ENCODE peak calls at places on chromosomes 4 and X, in nine cellular contexts. V is suprapubic skin; Z is body of pancreas; B is CD4-positive, alpha-beta T cell; O is mammary epithelial cell; H is heart right ventricle; I is colonic mucosa; J is uterus; X is naive thymus-derived CD4-positive, alpha-beta T cell. K is an unnamed sample.

GRCh38 chr4:178823673-178824072 is 1381.4 kb upstream of the AGA start:
- DNase-seq in V (no peak), Z (no peak), B (no peak), O (no peak), H (no peak), I (no peak), J (no peak), X (no peak), K (no peak)

GRCh38 chr4:147865926-147866325 is 134.0 kb downstream of the ARHGAP10 start:
- DNase-seq in V (no peak), Z (no peak), B (no peak), O (no peak), H (no peak), I (no peak), J (no peak), X (no peak), K (no peak)

GRCh38 chr4:24551492-24552330 is 32.6 kb downstream of the DHX15 start:
- DNase-seq in V (no peak), Z (no peak), B (no peak), O (no peak), H (no peak), I (no peak), J (no peak), X (no peak), K (no peak)

GRCh38 chrX:39309018-39309620 is 507.9 kb downstream of the MID1IP1 start:
- DNase-seq in V (no peak), Z (no peak), B (peak), O (peak), H (no peak), I (no peak), J (peak), X (peak), K (no peak)

GRCh38 chr4:146381263-146381872 is 140.4 kb downstream of the SLC10A7 start:
- DNase-seq in V (no peak), Z (no peak), B (no peak), O (no peak), H (no peak), I (no peak), J (no peak), X (no peak), K (no peak)

GRCh38 chr4:7186081-7186480 is 6.3 kb upstream of the SORCS2 start:
- DNase-seq in V (peak), Z (no peak), B (no peak), O (no peak), H (no peak), I (no peak), J (peak), X (no peak), K (no peak)

GRCh38 chr4:47528651-47529050 is 43.6 kb downstream of the ATP10D start:
- DNase-seq in V (no peak), Z (no peak), B (no peak), O (peak), H (no peak), I (no peak), J (no peak), X (no peak), K (no peak)

GRCh38 chrX:132853040-132853439 is 105.4 kb downstream of the HS6ST2 start:
- DNase-seq in V (no peak), Z (no peak), B (no peak), O (peak), H (no peak), I (no peak), J (no peak), X (no peak), K (no peak)

GRCh38 chr4:160685729-160686128 is 1478.1 kb downstream of the FSTL5 start:
- DNase-seq in V (no peak), Z (no peak), B (no peak), O (no peak), H (no peak), I (no peak), J (no peak), X (no peak), K (no peak)

GRCh38 chr4:3375688-3376087 is 66.1 kb upstream of the HGFAC start:
- DNase-seq in V (no peak), Z (no peak), B (no peak), O (peak), H (no peak), I (no peak), J (no peak), X (no peak), K (no peak)

GRCh38 chr4:18390655-18391369 is 369.3 kb upstream of the LCORL start:
- DNase-seq in V (no peak), Z (no peak), B (no peak), O (peak), H (no peak), I (no peak), J (no peak), X (no peak), K (no peak)

GRCh38 chr4:88107406-88108107 is 50.9 kb downstream of the ABCG2 start:
- DNase-seq in V (no peak), Z (peak), B (no peak), O (no peak), H (no peak), I (peak), J (no peak), X (no peak), K (no peak)

GRCh38 chr4:88108747-88109122 is 49.7 kb downstream of the ABCG2 start:
- DNase-seq in V (no peak), Z (no peak), B (no peak), O (no peak), H (no peak), I (no peak), J (no peak), X (no peak), K (no peak)

GRCh38 chr4:88112856-88113255 is 45.6 kb downstream of the ABCG2 start:
- DNase-seq in V (no peak), Z (no peak), B (no peak), O (no peak), H (no peak), I (no peak), J (no peak), X (no peak), K (no peak)

GRCh38 chr4:88109123-88109864 is 49.1 kb downstream of the ABCG2 start:
- DNase-seq in V (no peak), Z (no peak), B (no peak), O (no peak), H (no peak), I (no peak), J (no peak), X (no peak), K (no peak)

DNA sequence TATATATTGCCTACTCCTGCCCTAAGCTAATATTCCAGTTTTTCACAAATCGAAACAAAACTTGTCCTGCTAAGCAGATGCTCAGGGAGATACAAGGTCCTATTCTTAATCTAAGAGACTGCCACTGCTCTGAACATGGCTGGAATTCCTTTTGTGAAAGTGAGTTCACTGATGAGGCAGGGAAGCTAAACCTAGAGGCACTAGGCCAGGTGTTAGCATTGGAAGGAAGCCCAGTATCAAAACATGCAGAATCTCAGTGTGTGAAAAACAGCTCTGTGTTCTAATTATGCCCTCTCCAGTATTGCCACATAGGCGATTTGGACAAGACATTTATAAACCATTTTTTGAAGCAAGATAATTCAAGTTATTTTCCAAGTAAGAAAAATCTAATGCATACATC is 47.6 kb downstream of the ABCG2 start:
- DNase-seq in V (no peak), Z (no peak), B (no peak), O (peak), H (no peak), I (no peak), J (no peak), X (no peak), K (no peak)
- H3K27ac ChIP-seq in V (no peak), Z (no peak), B (no peak), O (no peak), H (no peak), I (no peak), J (peak), X (no peak), K (no peak)

GRCh38 chrX:52979993-52980392 is 21.7 kb upstream of the FAM156A start:
- DNase-seq in V (no peak), Z (no peak), B (no peak), O (no peak), H (no peak), I (no peak), J (no peak), X (no peak), K (no peak)

GRCh38 chrX:52983526-52983925 is 25.2 kb upstream of the FAM156A start:
- DNase-seq in V (no peak), Z (no peak), B (no peak), O (no peak), H (no peak), I (no peak), J (no peak), X (no peak), K (no peak)

DNA sequence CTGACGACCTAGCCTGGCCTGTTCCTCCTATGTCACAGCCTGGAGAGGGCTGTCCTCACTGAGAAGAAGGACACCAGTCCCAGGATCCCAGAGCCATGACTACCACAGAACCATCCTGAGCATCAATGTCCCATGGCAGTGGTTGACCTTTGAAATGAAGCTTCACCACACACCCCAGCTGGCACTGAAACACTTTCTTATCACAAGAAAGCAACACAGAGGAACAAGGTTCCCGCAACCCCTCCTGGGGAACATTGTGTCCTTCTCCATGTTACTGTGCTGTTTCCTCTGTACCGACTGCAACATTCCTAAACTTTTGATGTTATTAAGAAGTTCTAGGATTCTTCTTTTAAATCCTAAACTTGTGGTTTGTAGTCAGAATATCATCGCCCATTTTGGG is 21.2 kb upstream of the FAM156A start:
- DNase-seq in V (no peak), Z (no peak), B (no peak), O (no peak), H (no peak), I (no peak), J (no peak), X (no peak), K (no peak)
- H3K27ac ChIP-seq in V (peak), Z (no peak), B (no peak), O (no peak), H (no peak), I (no peak), J (no peak), X (no peak), K (no peak)

DNA sequence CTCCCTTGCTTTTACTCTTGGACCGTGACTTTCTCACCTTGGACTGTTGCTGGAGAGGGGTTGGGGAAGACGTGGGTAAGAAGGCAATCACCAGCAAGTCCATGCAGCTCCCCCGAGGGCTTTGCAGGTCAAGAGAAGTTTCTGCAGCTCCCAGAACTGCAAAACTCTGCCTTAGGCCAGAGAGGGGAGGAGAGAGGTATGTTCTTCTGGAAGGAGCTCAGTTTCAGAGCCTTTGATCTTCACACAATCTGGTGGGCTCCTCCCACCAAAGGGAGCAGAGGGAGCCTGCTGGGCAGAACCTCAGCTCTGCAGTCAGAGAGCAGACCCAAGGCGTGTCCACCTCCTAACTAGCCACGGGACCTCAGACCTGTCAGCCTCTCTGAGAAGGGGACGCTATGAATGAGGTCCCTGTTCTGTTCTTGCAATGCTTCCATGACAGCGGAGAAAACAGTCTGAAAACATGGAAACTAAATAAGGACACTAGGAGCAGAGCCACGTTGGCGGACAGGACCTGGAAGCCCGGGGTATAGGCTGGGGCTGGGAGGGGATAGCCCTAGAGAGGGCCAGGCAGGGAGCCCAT is 92.8 kb downstream of the EVC2 start:
- DNase-seq in V (no peak), Z (no peak), B (no peak), O (peak), H (no peak), I (no peak), J (no peak), X (no peak), K (no peak)
- H3K27ac ChIP-seq in V (no peak), Z (no peak), B (no peak), O (no peak), H (no peak), I (no peak), J (no peak), X (no peak), K (no peak)

GRCh38 chrX:37846141-37846540 is 1.2 kb downstream of the DYNLT3 start:
- DNase-seq in V (no peak), Z (no peak), B (peak), O (peak), H (no peak), I (no peak), J (no peak), X (no peak), K (no peak)
- H3K27ac ChIP-seq in V (no peak), Z (no peak), B (peak), O (peak), H (no peak), I (no peak), J (no peak), X (peak), K (no peak)

GRCh38 chr4:165327211-165328100 is at the start of gene MSMO1:
- DNase-seq in V (peak), Z (peak), B (peak), O (peak), H (peak), I (peak), J (peak), X (peak), K (peak)

GRCh38 chr4:165324203-165324917 is 3.1 kb upstream of the MSMO1 start:
- DNase-seq in V (no peak), Z (no peak), B (no peak), O (no peak), H (no peak), I (no peak), J (no peak), X (no peak), K (no peak)

GRCh38 chr4:165326831-165327210 is 648 bp upstream of the MSMO1 start:
- DNase-seq in V (no peak), Z (peak), B (no peak), O (peak), H (no peak), I (peak), J (no peak), X (no peak), K (peak)

GRCh38 chr4:165325732-165326512 is 1.5 kb upstream of the MSMO1 start:
- DNase-seq in V (no peak), Z (no peak), B (no peak), O (peak), H (no peak), I (no peak), J (no peak), X (no peak), K (no peak)

DNA sequence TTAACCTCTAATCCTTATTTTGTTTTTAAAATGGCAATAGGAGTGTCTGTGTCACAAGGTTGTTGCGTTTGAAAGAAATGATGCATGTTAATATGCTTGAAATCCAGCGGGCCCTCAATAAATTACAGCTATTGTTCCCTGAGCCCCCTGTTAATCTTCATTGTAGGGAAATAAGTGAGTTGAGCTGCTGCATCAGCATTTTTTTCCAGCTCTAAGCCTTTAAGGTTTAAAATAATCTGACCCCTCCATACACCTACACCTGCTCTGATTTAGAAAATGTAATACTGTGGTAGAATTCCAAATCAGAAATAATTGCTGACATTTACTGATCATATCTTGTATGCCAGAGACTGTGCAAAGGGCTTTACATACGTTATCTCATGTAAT is 2.6 kb upstream of the MSMO1 start:
- DNase-seq in V (no peak), Z (no peak), B (no peak), O (no peak), H (no peak), I (no peak), J (no peak), X (no peak), K (no peak)
- H3K27ac ChIP-seq in V (no peak), Z (no peak), B (no peak), O (peak), H (no peak), I (no peak), J (no peak), X (no peak), K (no peak)

GRCh38 chrX:123878177-123878576 is 18.3 kb downstream of the XIAP start:
- DNase-seq in V (no peak), Z (no peak), B (no peak), O (no peak), H (no peak), I (no peak), J (no peak), X (no peak), K (no peak)
- H3K27ac ChIP-seq in V (no peak), Z (no peak), B (no peak), O (no peak), H (peak), I (no peak), J (no peak), X (no peak), K (no peak)

GRCh38 chr4:4580494-4580893 is 38.6 kb upstream of the STX18 start:
- DNase-seq in V (no peak), Z (no peak), B (no peak), O (no peak), H (no peak), I (no peak), J (no peak), X (no peak), K (no peak)
- H3K27ac ChIP-seq in V (no peak), Z (no peak), B (no peak), O (no peak), H (no peak), I (no peak), J (no peak), X (no peak), K (no peak)

DNA sequence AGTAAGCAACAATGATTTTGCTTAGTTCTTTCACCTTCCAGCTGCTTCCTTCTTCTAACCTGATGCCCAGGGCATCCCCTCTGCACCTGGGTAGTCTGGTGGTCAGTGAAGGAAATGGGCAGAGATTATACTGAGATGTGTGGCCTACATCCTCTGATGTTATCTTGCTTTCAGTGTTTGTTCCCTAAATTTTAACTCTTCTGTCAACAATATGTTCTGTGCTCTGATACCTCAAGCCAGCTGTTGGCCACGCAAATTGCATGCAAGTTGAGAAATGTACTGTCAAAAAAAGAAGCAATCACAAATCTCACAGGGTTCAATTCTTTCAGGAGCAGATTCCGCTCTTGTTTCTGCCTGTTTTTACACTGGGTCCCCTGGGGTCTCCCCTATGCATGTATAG is 73.8 kb downstream of the FBXW7 start:
- DNase-seq in V (no peak), Z (no peak), B (no peak), O (no peak), H (no peak), I (no peak), J (no peak), X (no peak), K (no peak)
- H3K27ac ChIP-seq in V (no peak), Z (no peak), B (no peak), O (no peak), H (peak), I (no peak), J (no peak), X (no peak), K (no peak)

GRCh38 chr4:150283689-150284088 is 205.4 kb downstream of the DCLK2 start:
- DNase-seq in V (no peak), Z (no peak), B (no peak), O (peak), H (no peak), I (no peak), J (no peak), X (no peak), K (no peak)
- H3K27ac ChIP-seq in V (no peak), Z (no peak), B (no peak), O (no peak), H (peak), I (no peak), J (no peak), X (no peak), K (no peak)